ENCODE peak calls at places on chromosomes 5 and 9, in five cellular contexts. One of them, this sample, is unnamed.
A peak's percentile ranks its signal among the peaks of the same experiment; 100 is the strongest.

GRCh38 chr5:76249601-76250000 is 153.5 kb upstream of the IQGAP2 start:
- DNase-seq in A172: no peak
- DNase-seq in amniotic epithelial cell: no peak
- DNase-seq in psoas muscle: no peak
- DNase-seq in activated naive CD4-positive, alpha-beta T cell treated with anti-CD3 and anti-CD28 coated beads, Interleukin-2, amount 50 U/mL, for 16 hours: no peak
- DNase-seq in this sample: no peak

GRCh38 chr9:81632599-81632998 is 56.7 kb downstream of the TLE1 start:
- DNase-seq in A172: peak; percentile 46
- DNase-seq in amniotic epithelial cell: peak; percentile 96
- DNase-seq in psoas muscle: no peak
- DNase-seq in activated naive CD4-positive, alpha-beta T cell treated with anti-CD3 and anti-CD28 coated beads, Interleukin-2, amount 50 U/mL, for 16 hours: no peak
- DNase-seq in this sample: no peak

GRCh38 chr9:115883467-115884329 is 269.9 kb upstream of the PAPPA start:
- DNase-seq in A172: peak; percentile 55
- DNase-seq in amniotic epithelial cell: peak; percentile 53
- DNase-seq in psoas muscle: no peak
- DNase-seq in activated naive CD4-positive, alpha-beta T cell treated with anti-CD3 and anti-CD28 coated beads, Interleukin-2, amount 50 U/mL, for 16 hours: no peak
- DNase-seq in this sample: peak; percentile 51

GRCh38 chr5:124824637-124825158 is 78.3 kb upstream of the ZNF608 start:
- DNase-seq in A172: peak; percentile 67
- DNase-seq in amniotic epithelial cell: peak; percentile 100
- DNase-seq in psoas muscle: no peak
- DNase-seq in activated naive CD4-positive, alpha-beta T cell treated with anti-CD3 and anti-CD28 coated beads, Interleukin-2, amount 50 U/mL, for 16 hours: no peak
- DNase-seq in this sample: no peak

GRCh38 chr5:36152324-36153298 is 700 bp downstream of the SKP2 start:
- DNase-seq in A172: peak; percentile 11
- DNase-seq in amniotic epithelial cell: peak; percentile 38
- DNase-seq in psoas muscle: no peak
- DNase-seq in activated naive CD4-positive, alpha-beta T cell treated with anti-CD3 and anti-CD28 coated beads, Interleukin-2, amount 50 U/mL, for 16 hours: no peak
- DNase-seq in this sample: peak; percentile 8

GRCh38 chr9:99419099-99419498 is 197.0 kb downstream of the SEC61B start:
- DNase-seq in A172: no peak
- DNase-seq in amniotic epithelial cell: no peak
- DNase-seq in psoas muscle: no peak
- DNase-seq in activated naive CD4-positive, alpha-beta T cell treated with anti-CD3 and anti-CD28 coated beads, Interleukin-2, amount 50 U/mL, for 16 hours: no peak
- DNase-seq in this sample: no peak

GRCh38 chr9:94610181-94610591 is 16.6 kb upstream of the FBP2 start:
- DNase-seq in A172: no peak
- DNase-seq in amniotic epithelial cell: no peak
- DNase-seq in psoas muscle: no peak
- DNase-seq in activated naive CD4-positive, alpha-beta T cell treated with anti-CD3 and anti-CD28 coated beads, Interleukin-2, amount 50 U/mL, for 16 hours: no peak
- DNase-seq in this sample: no peak

GRCh38 chr5:75355236-75355635 is 18.2 kb downstream of the HMGCR start:
- DNase-seq in A172: no peak
- DNase-seq in amniotic epithelial cell: no peak
- DNase-seq in psoas muscle: no peak
- DNase-seq in activated naive CD4-positive, alpha-beta T cell treated with anti-CD3 and anti-CD28 coated beads, Interleukin-2, amount 50 U/mL, for 16 hours: no peak
- DNase-seq in this sample: no peak

GRCh38 chr9:122457787-122458186 is 19.9 kb downstream of the OR1J1 start:
- DNase-seq in A172: no peak
- DNase-seq in amniotic epithelial cell: no peak
- DNase-seq in psoas muscle: no peak
- DNase-seq in activated naive CD4-positive, alpha-beta T cell treated with anti-CD3 and anti-CD28 coated beads, Interleukin-2, amount 50 U/mL, for 16 hours: no peak
- DNase-seq in this sample: no peak

GRCh38 chr9:129126789-129127618 is 15.8 kb downstream of the PTPA start:
- DNase-seq in A172: no peak
- DNase-seq in amniotic epithelial cell: no peak
- DNase-seq in psoas muscle: no peak
- DNase-seq in activated naive CD4-positive, alpha-beta T cell treated with anti-CD3 and anti-CD28 coated beads, Interleukin-2, amount 50 U/mL, for 16 hours: no peak
- DNase-seq in this sample: no peak

GRCh38 chr5:151005975-151006576 is 14.3 kb upstream of the GPX3 start:
- DNase-seq in A172: peak; percentile 64
- DNase-seq in amniotic epithelial cell: peak; percentile 40
- DNase-seq in psoas muscle: peak; percentile 93
- DNase-seq in activated naive CD4-positive, alpha-beta T cell treated with anti-CD3 and anti-CD28 coated beads, Interleukin-2, amount 50 U/mL, for 16 hours: no peak
- DNase-seq in this sample: no peak

GRCh38 chr9:107284636-107285035 is 1.6 kb downstream of the RAD23B start:
- DNase-seq in A172: no peak
- DNase-seq in amniotic epithelial cell: no peak
- DNase-seq in psoas muscle: no peak
- DNase-seq in activated naive CD4-positive, alpha-beta T cell treated with anti-CD3 and anti-CD28 coated beads, Interleukin-2, amount 50 U/mL, for 16 hours: no peak
- DNase-seq in this sample: no peak

GRCh38 chr9:87796232-87796631 is 70.3 kb downstream of the CTSL start:
- DNase-seq in A172: no peak
- DNase-seq in amniotic epithelial cell: no peak
- DNase-seq in psoas muscle: no peak
- DNase-seq in activated naive CD4-positive, alpha-beta T cell treated with anti-CD3 and anti-CD28 coated beads, Interleukin-2, amount 50 U/mL, for 16 hours: no peak
- DNase-seq in this sample: peak; percentile 2

GRCh38 chr5:9125852-9126251 is 420.0 kb downstream of the SEMA5A start:
- DNase-seq in A172: no peak
- DNase-seq in amniotic epithelial cell: no peak
- DNase-seq in psoas muscle: no peak
- DNase-seq in activated naive CD4-positive, alpha-beta T cell treated with anti-CD3 and anti-CD28 coated beads, Interleukin-2, amount 50 U/mL, for 16 hours: no peak
- DNase-seq in this sample: no peak

GRCh38 chr5:169911448-169912212 is 68.7 kb downstream of the INSYN2B start:
- DNase-seq in A172: no peak
- DNase-seq in amniotic epithelial cell: no peak
- DNase-seq in psoas muscle: no peak
- DNase-seq in activated naive CD4-positive, alpha-beta T cell treated with anti-CD3 and anti-CD28 coated beads, Interleukin-2, amount 50 U/mL, for 16 hours: no peak
- DNase-seq in this sample: peak; percentile 14

GRCh38 chr9:129823934-129824601 is at the start of gene TOR1A:
- DNase-seq in A172: peak; percentile 88
- DNase-seq in amniotic epithelial cell: peak; percentile 93
- DNase-seq in psoas muscle: peak; percentile 98
- DNase-seq in activated naive CD4-positive, alpha-beta T cell treated with anti-CD3 and anti-CD28 coated beads, Interleukin-2, amount 50 U/mL, for 16 hours: peak; percentile 92
- DNase-seq in this sample: peak; percentile 94

GRCh38 chr5:171580506-171581265 is 161.2 kb downstream of the FGF18 start:
- DNase-seq in A172: no peak
- DNase-seq in amniotic epithelial cell: peak; percentile 61
- DNase-seq in psoas muscle: no peak
- DNase-seq in activated naive CD4-positive, alpha-beta T cell treated with anti-CD3 and anti-CD28 coated beads, Interleukin-2, amount 50 U/mL, for 16 hours: no peak
- DNase-seq in this sample: no peak

GRCh38 chr5:45113726-45114125 is 305.0 kb downstream of the MRPS30 start:
- DNase-seq in A172: peak; percentile 11
- DNase-seq in amniotic epithelial cell: no peak
- DNase-seq in psoas muscle: no peak
- DNase-seq in activated naive CD4-positive, alpha-beta T cell treated with anti-CD3 and anti-CD28 coated beads, Interleukin-2, amount 50 U/mL, for 16 hours: no peak
- DNase-seq in this sample: no peak

GRCh38 chr5:145991044-145991575 is 54.7 kb downstream of the SH3RF2 start:
- DNase-seq in A172: peak; percentile 74
- DNase-seq in amniotic epithelial cell: peak; percentile 78
- DNase-seq in psoas muscle: no peak
- DNase-seq in activated naive CD4-positive, alpha-beta T cell treated with anti-CD3 and anti-CD28 coated beads, Interleukin-2, amount 50 U/mL, for 16 hours: no peak
- DNase-seq in this sample: no peak

GRCh38 chr5:176750144-176750543 is 60.2 kb upstream of the UNC5A start:
- DNase-seq in A172: no peak
- DNase-seq in amniotic epithelial cell: no peak
- DNase-seq in psoas muscle: no peak
- DNase-seq in activated naive CD4-positive, alpha-beta T cell treated with anti-CD3 and anti-CD28 coated beads, Interleukin-2, amount 50 U/mL, for 16 hours: no peak
- DNase-seq in this sample: no peak

GRCh38 chr5:79794347-79794746 is 104.7 kb downstream of the CMYA5 start:
- DNase-seq in A172: no peak
- DNase-seq in amniotic epithelial cell: no peak
- DNase-seq in psoas muscle: no peak
- DNase-seq in activated naive CD4-positive, alpha-beta T cell treated with anti-CD3 and anti-CD28 coated beads, Interleukin-2, amount 50 U/mL, for 16 hours: no peak
- DNase-seq in this sample: no peak

GRCh38 chr9:108104991-108105390 is 615.4 kb upstream of the KLF4 start:
- DNase-seq in A172: no peak
- DNase-seq in amniotic epithelial cell: no peak
- DNase-seq in psoas muscle: no peak
- DNase-seq in activated naive CD4-positive, alpha-beta T cell treated with anti-CD3 and anti-CD28 coated beads, Interleukin-2, amount 50 U/mL, for 16 hours: no peak
- DNase-seq in this sample: no peak

GRCh38 chr9:98411981-98412561 is 156.6 kb upstream of the TBC1D2 start:
- DNase-seq in A172: no peak
- DNase-seq in amniotic epithelial cell: no peak
- DNase-seq in psoas muscle: no peak
- DNase-seq in activated naive CD4-positive, alpha-beta T cell treated with anti-CD3 and anti-CD28 coated beads, Interleukin-2, amount 50 U/mL, for 16 hours: no peak
- DNase-seq in this sample: no peak

GRCh38 chr5:176364765-176365662 is at the start of gene ARL10:
- DNase-seq in A172: no peak
- DNase-seq in amniotic epithelial cell: peak; percentile 8
- DNase-seq in psoas muscle: peak; percentile 66
- DNase-seq in activated naive CD4-positive, alpha-beta T cell treated with anti-CD3 and anti-CD28 coated beads, Interleukin-2, amount 50 U/mL, for 16 hours: peak; percentile 69
- DNase-seq in this sample: no peak

GRCh38 chr5:159878988-159879471 is 37.3 kb upstream of the ADRA1B start:
- DNase-seq in A172: peak; percentile 91
- DNase-seq in amniotic epithelial cell: peak; percentile 82
- DNase-seq in psoas muscle: peak; percentile 81
- DNase-seq in activated naive CD4-positive, alpha-beta T cell treated with anti-CD3 and anti-CD28 coated beads, Interleukin-2, amount 50 U/mL, for 16 hours: no peak
- DNase-seq in this sample: peak; percentile 91

GRCh38 chr5:159616967-159617366 is 286.7 kb upstream of the IL12B start:
- DNase-seq in A172: peak; percentile 25
- DNase-seq in amniotic epithelial cell: peak; percentile 9
- DNase-seq in psoas muscle: no peak
- DNase-seq in activated naive CD4-positive, alpha-beta T cell treated with anti-CD3 and anti-CD28 coated beads, Interleukin-2, amount 50 U/mL, for 16 hours: no peak
- DNase-seq in this sample: no peak

GRCh38 chr5:31711363-31711762 is 72.4 kb downstream of the PDZD2 start:
- DNase-seq in A172: no peak
- DNase-seq in amniotic epithelial cell: no peak
- DNase-seq in psoas muscle: no peak
- DNase-seq in activated naive CD4-positive, alpha-beta T cell treated with anti-CD3 and anti-CD28 coated beads, Interleukin-2, amount 50 U/mL, for 16 hours: no peak
- DNase-seq in this sample: no peak

GRCh38 chr5:2818936-2819335 is 67.5 kb upstream of the IRX2 start:
- DNase-seq in A172: no peak
- DNase-seq in amniotic epithelial cell: no peak
- DNase-seq in psoas muscle: no peak
- DNase-seq in activated naive CD4-positive, alpha-beta T cell treated with anti-CD3 and anti-CD28 coated beads, Interleukin-2, amount 50 U/mL, for 16 hours: no peak
- DNase-seq in this sample: no peak

GRCh38 chr5:124906339-124907097 is 160.1 kb upstream of the ZNF608 start:
- DNase-seq in A172: peak; percentile 62
- DNase-seq in amniotic epithelial cell: peak; percentile 68
- DNase-seq in psoas muscle: peak; percentile 77
- DNase-seq in activated naive CD4-positive, alpha-beta T cell treated with anti-CD3 and anti-CD28 coated beads, Interleukin-2, amount 50 U/mL, for 16 hours: no peak
- DNase-seq in this sample: peak; percentile 52

GRCh38 chr9:95017062-95017461 is 290.6 kb downstream of the AOPEP start:
- DNase-seq in A172: no peak
- DNase-seq in amniotic epithelial cell: peak; percentile 58
- DNase-seq in psoas muscle: no peak
- DNase-seq in activated naive CD4-positive, alpha-beta T cell treated with anti-CD3 and anti-CD28 coated beads, Interleukin-2, amount 50 U/mL, for 16 hours: no peak
- DNase-seq in this sample: no peak

GRCh38 chr5:133247881-133248642 is 196.2 kb downstream of the HSPA4 start:
- DNase-seq in A172: peak; percentile 61
- DNase-seq in amniotic epithelial cell: peak; percentile 68
- DNase-seq in psoas muscle: peak; percentile 80
- DNase-seq in activated naive CD4-positive, alpha-beta T cell treated with anti-CD3 and anti-CD28 coated beads, Interleukin-2, amount 50 U/mL, for 16 hours: no peak
- DNase-seq in this sample: peak; percentile 36

GRCh38 chr5:17187401-17187800 is 30.0 kb upstream of the BASP1 start:
- DNase-seq in A172: no peak
- DNase-seq in amniotic epithelial cell: no peak
- DNase-seq in psoas muscle: no peak
- DNase-seq in activated naive CD4-positive, alpha-beta T cell treated with anti-CD3 and anti-CD28 coated beads, Interleukin-2, amount 50 U/mL, for 16 hours: no peak
- DNase-seq in this sample: no peak

GRCh38 chr5:1007221-1007680 is 1.4 kb upstream of the NKD2 start:
- DNase-seq in A172: no peak
- DNase-seq in amniotic epithelial cell: no peak
- DNase-seq in psoas muscle: no peak
- DNase-seq in activated naive CD4-positive, alpha-beta T cell treated with anti-CD3 and anti-CD28 coated beads, Interleukin-2, amount 50 U/mL, for 16 hours: peak; percentile 10
- DNase-seq in this sample: no peak

GRCh38 chr9:107141967-107142366 is 141.1 kb upstream of the RAD23B start:
- DNase-seq in A172: peak; percentile 11
- DNase-seq in amniotic epithelial cell: peak; percentile 20
- DNase-seq in psoas muscle: no peak
- DNase-seq in activated naive CD4-positive, alpha-beta T cell treated with anti-CD3 and anti-CD28 coated beads, Interleukin-2, amount 50 U/mL, for 16 hours: no peak
- DNase-seq in this sample: peak; percentile 14

GRCh38 chr9:115022760-115023434 is 92.5 kb upstream of the TNFSF8 start:
- DNase-seq in A172: peak; percentile 93
- DNase-seq in amniotic epithelial cell: peak; percentile 92
- DNase-seq in psoas muscle: no peak
- DNase-seq in activated naive CD4-positive, alpha-beta T cell treated with anti-CD3 and anti-CD28 coated beads, Interleukin-2, amount 50 U/mL, for 16 hours: no peak
- DNase-seq in this sample: no peak

GRCh38 chr5:130571076-130571475 is 594.0 kb downstream of the HINT1 start:
- DNase-seq in A172: no peak
- DNase-seq in amniotic epithelial cell: peak; percentile 82
- DNase-seq in psoas muscle: no peak
- DNase-seq in activated naive CD4-positive, alpha-beta T cell treated with anti-CD3 and anti-CD28 coated beads, Interleukin-2, amount 50 U/mL, for 16 hours: no peak
- DNase-seq in this sample: no peak

GRCh38 chr5:177519463-177520235 is 2.9 kb upstream of the DDX41 start:
- DNase-seq in A172: no peak
- DNase-seq in amniotic epithelial cell: no peak
- DNase-seq in psoas muscle: peak; percentile 28
- DNase-seq in activated naive CD4-positive, alpha-beta T cell treated with anti-CD3 and anti-CD28 coated beads, Interleukin-2, amount 50 U/mL, for 16 hours: no peak
- DNase-seq in this sample: no peak

GRCh38 chr5:39780341-39780740 is 355.6 kb upstream of the DAB2 start:
- DNase-seq in A172: no peak
- DNase-seq in amniotic epithelial cell: peak; percentile 28
- DNase-seq in psoas muscle: no peak
- DNase-seq in activated naive CD4-positive, alpha-beta T cell treated with anti-CD3 and anti-CD28 coated beads, Interleukin-2, amount 50 U/mL, for 16 hours: no peak
- DNase-seq in this sample: no peak

GRCh38 chr9:130607640-130608420 is 28.5 kb downstream of the FUBP3 start:
- DNase-seq in A172: no peak
- DNase-seq in amniotic epithelial cell: peak; percentile 70
- DNase-seq in psoas muscle: no peak
- DNase-seq in activated naive CD4-positive, alpha-beta T cell treated with anti-CD3 and anti-CD28 coated beads, Interleukin-2, amount 50 U/mL, for 16 hours: no peak
- DNase-seq in this sample: no peak

This sample was measured in Caki2.